ENCODE peak calls at places on chromosomes 12 and 14, in four cellular contexts. Q is NCI-H2029, T is foreskin fibroblast, N is HEK293T. J is an unnamed sample.

GRCh38 chr14:72678360-72678759 is 215.5 kb downstream of the DPF3 start:
- DNase-seq in T (peak), Q (no peak), N (no peak), J (no peak)

GRCh38 chr14:99571303-99571986 is 32.6 kb downstream of the CCDC85C start:
- DNase-seq in Q (peak), T (no peak), N (no peak), J (no peak)

GRCh38 chr14:75280831-75281690 is 2.4 kb downstream of the FOS start:
- DNase-seq in T (no peak), Q (no peak), N (no peak), J (no peak)

GRCh38 chr14:22981090-22982012 is 1.0 kb downstream of the AJUBA start:
- DNase-seq in Q (no peak), T (no peak), N (no peak), J (peak)

GRCh38 chr14:78667141-78667540 is 497.0 kb downstream of the NRXN3 start:
- DNase-seq in Q (no peak), T (no peak), N (no peak), J (no peak)

GRCh38 chr14:39025250-39025809 is 77.7 kb downstream of the SEC23A start:
- DNase-seq in N (no peak), Q (no peak), T (no peak), J (no peak)

GRCh38 chr12:99752740-99753139 is 105.2 kb downstream of the GARIN6 start:
- DNase-seq in T (no peak), Q (no peak), N (no peak), J (no peak)

GRCh38 chr12:18250313-18250916 is 10.9 kb upstream of the PIK3C2G start:
- DNase-seq in T (peak), N (peak), Q (peak), J (peak)

GRCh38 chr14:100654025-100654813 is 67.0 kb upstream of the BEGAIN start:
- DNase-seq in T (no peak), N (no peak), Q (no peak), J (no peak)

GRCh38 chr14:99216191-99216590 is 55.8 kb downstream of the BCL11B start:
- DNase-seq in N (no peak), T (no peak), Q (no peak), J (no peak)

GRCh38 chr12:132689227-132689626 is 1.8 kb downstream of the PXMP2 start:
- DNase-seq in Q (no peak), T (no peak), N (no peak), J (no peak)

GRCh38 chr12:88185279-88185678 is 43.2 kb downstream of the TMTC3 start:
- DNase-seq in Q (no peak), N (no peak), T (no peak), J (no peak)

GRCh38 chr12:94952325-94952724 is 51.2 kb downstream of the NDUFA12 start:
- DNase-seq in Q (no peak), N (no peak), T (no peak), J (no peak)

GRCh38 chr14:88617479-88617878 is 54.6 kb downstream of the ZC3H14 start:
- DNase-seq in Q (no peak), N (no peak), T (no peak), J (no peak)

GRCh38 chr12:120936197-120936596 is 32.0 kb upstream of the SPPL3 start:
- DNase-seq in Q (no peak), N (no peak), T (no peak), J (no peak)

GRCh38 chr12:27428466-27428865 is 18.1 kb upstream of the SMCO2 start:
- DNase-seq in T (no peak), Q (no peak), N (no peak), J (no peak)

GRCh38 chr12:96828169-96828789 is 78.8 kb upstream of the NEDD1 start:
- DNase-seq in T (no peak), Q (no peak), N (no peak), J (no peak)

J was measured in endothelial cell.